ENCODE peak calls at places on chromosomes 1 and 21, in nine cellular contexts. Z is astrocyte of the spinal cord, V is tibial nerve, O is HCT116, L is GM23338, J is dorsolateral prefrontal cortex, X is fibroblast of lung, I is heart right ventricle, A is uterus. M is an unnamed sample.

GRCh38 chr1:162218975-162219374 is 149.5 kb downstream of the NOS1AP start:
- DNase-seq in Z (no peak), V (no peak), O (no peak), L (no peak), J (no peak), X (no peak), I (no peak), A (no peak), M (no peak)

GRCh38 chr1:229119161-229119560 is 151.8 kb upstream of the RAB4A start:
- DNase-seq in Z (no peak), V (no peak), O (no peak), L (no peak), J (no peak), X (no peak), I (no peak), A (no peak), M (no peak)

GRCh38 chr1:19597463-19598309 is 46.4 kb upstream of the NBL1 start:
- DNase-seq in Z (peak), V (no peak), O (peak), L (peak), J (no peak), X (peak), I (no peak), A (no peak), M (peak)

GRCh38 chr1:185670187-185670627 is 64.0 kb upstream of the HMCN1 start:
- DNase-seq in Z (peak), V (no peak), O (no peak), L (peak), J (no peak), X (peak), I (peak), A (no peak), M (peak)

GRCh38 chr1:234848972-234849641 is 239.1 kb upstream of the IRF2BP2 start:
- DNase-seq in Z (peak), V (no peak), O (no peak), L (no peak), J (no peak), X (peak), I (no peak), A (no peak), M (peak)

GRCh38 chr21:38863291-38863690 is 57.6 kb downstream of the ETS2 start:
- DNase-seq in Z (no peak), V (no peak), O (no peak), L (no peak), J (no peak), X (no peak), I (no peak), A (no peak), M (no peak)

GRCh38 chr1:32501865-32502264 is 37.0 kb downstream of the ZBTB8B start:
- DNase-seq in Z (no peak), V (peak), O (no peak), L (no peak), J (no peak), X (no peak), I (peak), A (peak), M (no peak)

GRCh38 chr1:216459651-216460200 is 36.5 kb upstream of the USH2A start:
- DNase-seq in Z (no peak), V (no peak), O (no peak), L (no peak), J (no peak), X (no peak), I (no peak), A (no peak), M (peak)

GRCh38 chr1:9610548-9610947 is 21.8 kb downstream of the TMEM201 start:
- DNase-seq in Z (no peak), V (no peak), O (no peak), L (no peak), J (no peak), X (no peak), I (no peak), A (no peak), M (no peak)

GRCh38 chr1:178599745-178600144 is 86.8 kb downstream of the TEX35 start:
- DNase-seq in Z (no peak), V (no peak), O (no peak), L (no peak), J (no peak), X (no peak), I (no peak), A (no peak), M (no peak)

GRCh38 chr21:14975136-14975905 is 89.5 kb downstream of the NRIP1 start:
- DNase-seq in Z (no peak), V (no peak), O (no peak), L (no peak), J (no peak), X (no peak), I (no peak), A (no peak), M (no peak)

GRCh38 chr1:170580636-170581035 is 48.7 kb downstream of the GORAB start:
- DNase-seq in Z (no peak), V (no peak), O (no peak), L (no peak), J (no peak), X (no peak), I (no peak), A (no peak), M (no peak)

GRCh38 chr1:67830226-67830625 is 3.0 kb downstream of the GNG12 start:
- DNase-seq in Z (no peak), V (no peak), O (no peak), L (no peak), J (no peak), X (no peak), I (no peak), A (no peak), M (no peak)
- H3K4me3 ChIP-seq in Z (no peak), V (no peak), O (no peak), L (no peak), J (no peak), X (no peak), I (peak), A (no peak), M (no peak)

GRCh38 chr1:54275349-54275748 is 75.4 kb downstream of the MRPL37 start:
- DNase-seq in Z (peak), V (no peak), O (no peak), L (no peak), J (no peak), X (peak), I (peak), A (peak), M (peak)
- TF ChIP-seq CTCF in Z (peak), V (peak), O (no peak), L (no peak), J (no peak), X (peak), I (no peak), A (peak), M (peak)

GRCh38 chr1:219185486-219186117 is 11.9 kb downstream of the LYPLAL1 start:
- DNase-seq in Z (no peak), V (no peak), O (no peak), L (no peak), J (no peak), X (no peak), I (no peak), A (no peak), M (peak)

GRCh38 chr1:219189942-219190341 is 16.3 kb downstream of the LYPLAL1 start:
- DNase-seq in Z (no peak), V (no peak), O (no peak), L (no peak), J (no peak), X (no peak), I (no peak), A (no peak), M (no peak)

GRCh38 chr1:219189021-219189824 is 15.5 kb downstream of the LYPLAL1 start:
- DNase-seq in Z (peak), V (no peak), O (no peak), L (no peak), J (no peak), X (peak), I (no peak), A (no peak), M (peak)

GRCh38 chr1:219190605-219191004 is 16.9 kb downstream of the LYPLAL1 start:
- DNase-seq in Z (no peak), V (no peak), O (no peak), L (no peak), J (no peak), X (no peak), I (no peak), A (no peak), M (no peak)

DNA sequence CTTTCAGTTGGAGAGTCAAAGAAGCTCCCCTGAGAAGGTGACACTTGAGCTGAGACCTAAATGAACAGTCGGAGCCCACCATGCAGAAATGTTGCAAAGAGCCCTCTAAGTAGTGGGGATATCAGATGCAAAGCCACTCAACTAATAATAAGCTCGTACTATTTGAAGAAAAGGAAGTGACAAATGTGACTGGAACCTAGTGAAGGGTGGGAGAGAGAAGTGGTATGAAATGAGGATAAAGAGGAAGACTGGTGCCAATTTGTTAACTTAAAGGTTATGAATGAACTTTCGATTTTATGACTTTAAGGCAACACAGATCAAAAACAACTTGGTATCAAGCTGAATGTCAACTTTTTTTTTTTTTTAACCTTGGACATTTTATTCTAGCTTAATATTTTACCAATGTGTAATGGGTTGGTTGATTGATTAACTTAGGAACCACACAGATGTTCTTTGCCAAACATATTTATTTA is 14.7 kb downstream of the LYPLAL1 start:
- DNase-seq in Z (no peak), V (no peak), O (no peak), L (no peak), J (no peak), X (no peak), I (no peak), A (no peak), M (no peak)
- H3K4me3 ChIP-seq in Z (no peak), V (no peak), O (no peak), L (no peak), J (no peak), X (no peak), I (no peak), A (no peak), M (no peak)

DNA sequence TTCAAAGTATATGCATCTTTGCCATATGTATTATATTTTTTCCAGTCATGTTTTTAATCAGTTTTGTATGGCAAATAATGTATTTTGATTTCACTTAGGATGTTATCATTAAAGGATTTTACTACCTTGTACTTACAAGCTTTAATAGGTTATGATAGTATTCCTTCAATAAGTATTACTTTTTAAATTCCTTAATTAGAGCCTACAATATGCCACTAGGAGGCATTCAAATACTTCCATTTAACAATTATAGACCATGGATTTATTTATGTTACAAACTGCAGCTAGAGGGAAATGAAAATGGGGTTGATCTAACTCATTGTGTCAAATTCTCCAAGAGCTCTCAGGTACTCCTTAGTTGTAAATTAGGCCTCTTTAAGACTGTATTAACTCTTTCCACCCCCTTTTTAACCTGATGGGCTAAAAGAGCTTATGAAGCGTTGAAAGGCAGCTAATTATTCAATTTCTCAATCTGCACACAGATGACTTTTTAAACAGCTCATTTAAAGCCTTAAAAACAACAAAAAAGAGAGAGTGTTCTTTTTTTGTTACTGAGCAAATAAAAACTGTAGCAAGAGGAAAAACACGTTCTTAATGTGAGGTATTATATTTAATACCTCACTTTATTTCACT is 156.2 kb downstream of the DENND1B start:
- DNase-seq in Z (peak), V (no peak), O (peak), L (peak), J (no peak), X (peak), I (no peak), A (no peak), M (peak)
- TF ChIP-seq CTCF in Z (peak), V (peak), O (peak), L (peak), J (peak), X (peak), I (peak), A (peak), M (peak)

DNA sequence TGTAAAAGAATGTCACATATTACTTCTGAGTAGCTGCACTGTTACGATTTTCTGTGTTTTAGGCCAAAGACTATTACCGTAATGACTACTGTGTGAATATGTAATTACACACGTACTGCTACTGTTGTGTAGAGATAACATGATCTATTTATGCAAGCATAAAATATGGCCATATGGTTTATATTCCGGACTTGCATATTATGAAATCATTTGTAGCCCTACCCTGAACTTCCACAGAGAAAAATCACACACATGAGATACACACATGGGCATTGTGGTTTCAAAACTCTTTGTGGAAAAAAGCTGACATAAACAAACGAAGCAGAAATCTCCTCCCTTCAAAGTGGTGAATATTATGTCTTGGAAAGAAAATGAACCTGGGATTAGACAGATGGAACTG is 373.0 kb upstream of the ADAMTS5 start:
- DNase-seq in Z (no peak), V (no peak), O (no peak), L (no peak), J (no peak), X (peak), I (no peak), A (no peak), M (peak)
- H3K4me3 ChIP-seq in Z (no peak), V (no peak), O (no peak), L (no peak), J (no peak), X (no peak), I (no peak), A (no peak), M (no peak)

DNA sequence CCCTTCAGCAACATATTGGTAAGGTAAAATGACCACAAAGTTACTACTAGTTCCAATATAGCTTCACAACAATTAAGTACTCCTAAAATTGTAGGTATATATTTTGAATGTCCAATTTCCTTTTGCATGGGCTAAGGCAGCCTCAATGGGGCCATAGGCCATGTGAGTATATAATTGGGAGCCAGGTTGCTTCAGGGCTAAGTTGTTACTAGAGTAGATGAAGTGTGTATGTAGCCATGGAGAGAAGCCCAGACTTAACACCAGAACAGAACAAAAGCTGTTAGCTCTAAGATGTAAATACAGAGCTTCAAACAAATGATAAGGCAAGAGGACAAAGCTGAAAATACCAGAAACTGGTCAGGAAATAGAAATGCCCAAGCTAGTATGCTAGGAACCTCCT is 16.2 kb downstream of the ITGB3BP start:
- DNase-seq in Z (no peak), V (no peak), O (no peak), L (no peak), J (no peak), X (no peak), I (no peak), A (no peak), M (no peak)
- TF ChIP-seq CTCF in Z (no peak), V (no peak), O (no peak), L (no peak), J (no peak), X (no peak), I (no peak), A (no peak), M (no peak)

GRCh38 chr1:101153692-101154091 is 83.1 kb upstream of the S1PR1 start:
- DNase-seq in Z (no peak), V (no peak), O (no peak), L (no peak), J (no peak), X (no peak), I (no peak), A (no peak), M (no peak)
- H3K4me3 ChIP-seq in Z (no peak), V (no peak), O (no peak), L (no peak), J (no peak), X (no peak), I (no peak), A (no peak), M (no peak)

GRCh38 chr1:196029410-196029809 is 578.8 kb downstream of the KCNT2 start:
- DNase-seq in Z (no peak), V (no peak), O (no peak), L (no peak), J (no peak), X (no peak), I (no peak), A (no peak), M (no peak)
- TF ChIP-seq CTCF in Z (no peak), V (no peak), O (no peak), L (no peak), J (no peak), X (no peak), I (no peak), A (no peak), M (no peak)

DNA sequence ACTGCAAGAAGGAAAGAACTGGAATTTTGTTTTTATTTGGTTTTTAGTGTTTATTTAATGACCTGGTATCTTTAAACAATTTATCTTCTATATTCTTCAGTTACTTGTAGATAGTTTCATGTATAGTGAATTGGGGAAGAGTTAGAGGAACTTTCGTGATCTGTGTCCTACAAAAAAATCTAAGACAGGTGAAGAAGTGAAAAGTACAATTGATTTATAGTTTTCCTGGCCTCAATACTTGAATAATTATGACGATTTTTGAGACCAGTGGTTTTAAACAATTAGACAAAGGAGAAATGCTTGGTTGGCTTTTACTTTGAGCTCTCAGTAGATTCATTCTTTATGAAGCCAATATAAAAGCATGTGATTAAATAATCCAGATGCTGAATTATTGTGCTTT is 7.5 kb downstream of the MIER1 start:
- DNase-seq in Z (no peak), V (no peak), O (no peak), L (no peak), J (no peak), X (no peak), I (no peak), A (no peak), M (no peak)
- H3K4me3 ChIP-seq in Z (no peak), V (no peak), O (no peak), L (peak), J (no peak), X (peak), I (no peak), A (no peak), M (no peak)